ENCODE peak calls at places on chromosomes 3 and 15, in ten cellular contexts. C is GM06990, P is NCI-H510A treated with DMSO at 0.1 percent for 48 hours, M is germinal center, W is upper lobe of right lung, T is HFFc6, K is H1, H is heart right ventricle, R is Calu3, Z is SJSA1. N is an unnamed sample.

GRCh38 chr15:42148808-42149492 is 7.5 kb downstream of the PLA2G4F start:
- DNase-seq in C (no peak), P (no peak), M (no peak), W (peak), T (no peak), K (no peak), H (peak), R (no peak), Z (no peak), N (peak)

GRCh38 chr15:88847144-88847543 is 43.9 kb downstream of the ACAN start:
- DNase-seq in C (no peak), P (no peak), M (no peak), W (no peak), T (no peak), K (no peak), H (no peak), R (no peak), Z (no peak), N (no peak)

GRCh38 chr3:146088840-146089239 is 72.1 kb downstream of the PLOD2 start:
- DNase-seq in C (no peak), P (no peak), M (no peak), W (no peak), T (no peak), K (no peak), H (no peak), R (no peak), Z (no peak), N (no peak)

GRCh38 chr3:188227442-188227841 is 73.5 kb downstream of the LPP start:
- DNase-seq in C (no peak), P (no peak), M (no peak), W (no peak), T (no peak), K (no peak), H (no peak), R (no peak), Z (no peak), N (no peak)

GRCh38 chr3:195774917-195775316 is 36.8 kb downstream of the MUC4 start:
- DNase-seq in C (no peak), P (peak), M (no peak), W (peak), T (peak), K (peak), H (peak), R (peak), Z (no peak), N (no peak)

GRCh38 chr3:124300416-124300815 is 308.5 kb upstream of the ROPN1 start:
- DNase-seq in C (no peak), P (no peak), M (no peak), W (no peak), T (no peak), K (no peak), H (no peak), R (no peak), Z (no peak), N (no peak)

GRCh38 chr15:69979269-69979668 is 118.4 kb downstream of the TLE3 start:
- DNase-seq in C (peak), P (peak), M (peak), W (no peak), T (no peak), K (no peak), H (no peak), R (peak), Z (peak), N (no peak)

GRCh38 chr15:70269991-70270751 is 172.5 kb upstream of the TLE3 start:
- DNase-seq in C (no peak), P (peak), M (no peak), W (no peak), T (no peak), K (no peak), H (peak), R (peak), Z (no peak), N (peak)

GRCh38 chr3:190281308-190282051 is 40.8 kb downstream of the CLDN1 start:
- DNase-seq in C (no peak), P (no peak), M (no peak), W (no peak), T (no peak), K (no peak), H (no peak), R (no peak), Z (no peak), N (no peak)

GRCh38 chr3:143283432-143284128 is 164.0 kb downstream of the CHST2 start:
- DNase-seq in C (no peak), P (no peak), M (no peak), W (no peak), T (no peak), K (no peak), H (no peak), R (no peak), Z (peak), N (no peak)

GRCh38 chr15:39124155-39124924 is 456.5 kb upstream of the THBS1 start:
- DNase-seq in C (no peak), P (no peak), M (no peak), W (no peak), T (no peak), K (no peak), H (no peak), R (no peak), Z (no peak), N (no peak)

GRCh38 chr3:14252321-14253021 is 73.9 kb downstream of the LSM3 start:
- DNase-seq in C (no peak), P (no peak), M (no peak), W (no peak), T (no peak), K (no peak), H (no peak), R (no peak), Z (peak), N (no peak)

GRCh38 chr3:55483196-55484095 is 3.7 kb downstream of the WNT5A start:
- DNase-seq in C (peak), P (no peak), M (no peak), W (no peak), T (no peak), K (no peak), H (no peak), R (no peak), Z (no peak), N (no peak)

GRCh38 chr3:73621388-73621787 is 3.4 kb downstream of the PDZRN3 start:
- DNase-seq in C (no peak), P (peak), M (no peak), W (no peak), T (no peak), K (no peak), H (no peak), R (no peak), Z (no peak), N (no peak)

GRCh38 chr15:50542051-50542450 is 4.4 kb downstream of the USP50 start:
- DNase-seq in C (no peak), P (no peak), M (no peak), W (no peak), T (peak), K (no peak), H (no peak), R (no peak), Z (no peak), N (no peak)

GRCh38 chr3:187165144-187165543 is 25.8 kb upstream of the RPL39L start:
- DNase-seq in C (no peak), P (peak), M (peak), W (no peak), T (peak), K (peak), H (peak), R (peak), Z (peak), N (no peak)

GRCh38 chr3:57709559-57709958 is 16.7 kb upstream of the DENND6A start:
- DNase-seq in C (no peak), P (no peak), M (no peak), W (no peak), T (no peak), K (no peak), H (no peak), R (peak), Z (no peak), N (no peak)

GRCh38 chr15:90002428-90002844 is 1.3 kb downstream of the ZNF710 start:
- DNase-seq in C (peak), P (no peak), M (peak), W (peak), T (no peak), K (no peak), H (peak), R (peak), Z (peak), N (peak)

GRCh38 chr15:76904461-76905012 is 603 bp downstream of the SCAPER start:
- DNase-seq in C (peak), P (peak), M (peak), W (peak), T (no peak), K (no peak), H (peak), R (peak), Z (peak), N (no peak)

GRCh38 chr3:17738921-17739320 is 3.5 kb downstream of the TBC1D5 start:
- DNase-seq in C (no peak), P (no peak), M (no peak), W (no peak), T (no peak), K (no peak), H (no peak), R (no peak), Z (no peak), N (no peak)

GRCh38 chr3:191065183-191065805 is 133.7 kb upstream of the OSTN start:
- DNase-seq in C (no peak), P (no peak), M (no peak), W (no peak), T (peak), K (no peak), H (no peak), R (no peak), Z (no peak), N (no peak)